ENCODE peak calls at places on chromosomes 12 and 14, in four cellular contexts. O, C, D and J are unnamed samples.
A peak's percentile ranks its signal among the peaks of the same experiment; 100 is the strongest.

GRCh38 chr14:57533214-57533613 is 39.6 kb upstream of the CCDC198 start:
- DNase-seq in O (no peak), C (no peak), D (peak; percentile 6), J (no peak)

GRCh38 chr12:4849024-4849594 is 60.6 kb upstream of the KCNA1 start:
- DNase-seq in O (no peak), C (peak; percentile 42), D (peak; percentile 51), J (no peak)

GRCh38 chr12:52052471-52053186 is 1.4 kb downstream of the NR4A1 start:
- DNase-seq in O (no peak), C (no peak), D (no peak), J (no peak)

GRCh38 chr14:105137481-105138020 is 31.0 kb downstream of the JAG2 start:
- DNase-seq in O (no peak), C (no peak), D (no peak), J (peak; percentile 58)

GRCh38 chr14:63178912-63179311 is 25.3 kb upstream of the RHOJ start:
- DNase-seq in O (peak; percentile 19), C (no peak), D (no peak), J (no peak)

GRCh38 chr12:65951697-65952096 is 127.4 kb downstream of the HMGA2 start:
- DNase-seq in O (no peak), C (no peak), D (no peak), J (no peak)

GRCh38 chr12:2877959-2878732 is 1.1 kb downstream of the RHNO1 start:
- DNase-seq in O (no peak), C (no peak), D (no peak), J (no peak)

GRCh38 chr14:102795060-102795925 is 18.0 kb downstream of the TRAF3 start:
- DNase-seq in O (peak; percentile 73), C (peak; percentile 77), D (peak; percentile 84), J (no peak)

GRCh38 chr14:79580908-79581307 is 630.4 kb downstream of the DIO2 start:
- DNase-seq in O (no peak), C (no peak), D (no peak), J (no peak)

GRCh38 chr14:59463773-59464650 is 1.2 kb downstream of the GPR135 start:
- DNase-seq in O (no peak), C (no peak), D (no peak), J (peak; percentile 81)

GRCh38 chr12:66803972-66804371 is 125.1 kb upstream of the GRIP1 start:
- DNase-seq in O (no peak), C (no peak), D (no peak), J (no peak)

GRCh38 chr14:21860172-21860571 is 186.6 kb upstream of the OR4E1 start:
- DNase-seq in O (no peak), C (no peak), D (peak; percentile 6), J (no peak)

GRCh38 chr12:86634706-86635410 is 378.7 kb upstream of the MGAT4C start:
- DNase-seq in O (no peak), C (no peak), D (no peak), J (no peak)

GRCh38 chr14:34324363-34324795 is 137.7 kb downstream of the SPTSSA start:
- DNase-seq in O (no peak), C (peak; percentile 22), D (peak; percentile 28), J (no peak)

GRCh38 chr12:68157295-68157871 is 2.2 kb downstream of the IFNG start:
- DNase-seq in O (no peak), C (no peak), D (no peak), J (no peak)

GRCh38 chr12:102441077-102441596 is 39.2 kb downstream of the IGF1 start:
- DNase-seq in O (no peak), C (no peak), D (no peak), J (no peak)

GRCh38 chr14:87043667-87044200 is 949.2 kb downstream of the GALC start:
- DNase-seq in O (no peak), C (no peak), D (no peak), J (no peak)

GRCh38 chr14:96811265-96811664 is 14.1 kb downstream of the VRK1 start:
- DNase-seq in O (no peak), C (no peak), D (peak; percentile 55), J (no peak)